ENCODE peak calls at places on chromosomes 3 and 15, in four cellular contexts. A is body of pancreas, D is AG09309, H is GM12878. S is an unnamed sample.

GRCh38 chr3:46409735-46410489 is 2.9 kb downstream of the CCRL2 start:
- DNase-seq in D (no peak), A (no peak), H (no peak), S (no peak)

GRCh38 chr3:67981077-67981476 is 326.7 kb upstream of the SUCLG2 start:
- DNase-seq in D (no peak), A (no peak), H (no peak), S (no peak)

GRCh38 chr3:128983293-128984069 is 10.4 kb downstream of the CFAP92 start:
- DNase-seq in A (no peak), D (no peak), H (no peak), S (no peak)

GRCh38 chr3:149216195-149216869 is 5.3 kb downstream of the CP start:
- DNase-seq in A (no peak), D (no peak), H (no peak), S (no peak)

GRCh38 chr3:165192610-165193192 is 3.5 kb downstream of the SLITRK3 start:
- DNase-seq in D (no peak), A (no peak), H (no peak), S (no peak)

GRCh38 chr3:161263057-161263456 is 41.9 kb downstream of the NMD3 start:
- DNase-seq in H (no peak), A (no peak), D (peak; percentile 47), S (no peak)

GRCh38 chr15:75123395-75123794 is 78.3 kb upstream of the C15orf39 start:
- DNase-seq in A (no peak), D (peak; percentile 88), H (no peak), S (no peak)

GRCh38 chr3:90007786-90008499 is 900.5 kb downstream of the EPHA3 start:
- DNase-seq in D (no peak), A (no peak), H (no peak), S (no peak)

GRCh38 chr3:149554826-149555225 is 80.3 kb downstream of the TM4SF4 start:
- DNase-seq in H (no peak), A (no peak), D (peak; percentile 86), S (no peak)

GRCh38 chr15:73051811-73052678 is at the start of gene NEO1:
- DNase-seq in D (no peak), H (no peak), A (peak; percentile 91), S (peak; percentile 88)
- H3K4me3 ChIP-seq in D (peak within 1 kb of the TSS; percentile 75), H (peak within 1 kb of the TSS; percentile 78), A (peak within 1 kb of the TSS; percentile 86), S (peak within 1 kb of the TSS; percentile 96)

GRCh38 chr15:57599299-57599810 is 7.7 kb downstream of the MYZAP start:
- DNase-seq in D (no peak), H (no peak), A (no peak), S (no peak)

GRCh38 chr15:57597431-57597830 is 5.7 kb downstream of the MYZAP start:
- DNase-seq in H (no peak), A (no peak), D (no peak), S (no peak)

GRCh38 chr15:57600197-57600596 is 8.5 kb downstream of the MYZAP start:
- DNase-seq in H (no peak), D (no peak), A (no peak), S (no peak)

GRCh38 chr15:57596978-57597377 is 5.3 kb downstream of the MYZAP start:
- DNase-seq in D (no peak), A (peak; percentile 59), H (no peak), S (no peak)

DNA sequence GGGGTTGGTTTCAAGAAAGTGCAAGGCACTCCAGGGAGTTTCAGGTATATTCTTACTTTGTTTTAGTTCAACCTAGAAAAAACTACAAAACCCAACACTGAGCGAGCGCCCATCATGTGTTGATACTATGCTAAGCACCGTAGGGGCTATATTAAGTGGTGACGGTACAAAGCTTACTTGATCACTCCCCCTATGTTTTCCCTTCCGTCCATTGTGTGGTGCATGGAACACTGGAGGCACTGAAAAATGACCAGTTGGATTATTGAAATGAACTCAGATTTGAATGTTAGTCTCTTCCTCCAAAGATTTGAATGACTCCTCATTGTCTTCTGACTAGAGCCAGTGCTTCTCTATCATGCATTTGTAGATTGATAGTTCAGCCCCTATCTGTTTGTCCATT is 6.6 kb downstream of the MYZAP start:
- DNase-seq in D (no peak), H (no peak), A (no peak), S (no peak)
- H3K4me3 ChIP-seq in D (no peak overlapping the region), H (no peak overlapping the region), A (no peak overlapping the region), S (no peak overlapping the region)

GRCh38 chr15:39781147-39781966 is 1.3 kb downstream of the FSIP1 start:
- DNase-seq in H (no peak), A (no peak), D (no peak), S (no peak)
- H3K4me3 ChIP-seq in H (no peak overlapping the region), A (no peak overlapping the region), D (no peak overlapping the region), S (no peak overlapping the region)

DNA sequence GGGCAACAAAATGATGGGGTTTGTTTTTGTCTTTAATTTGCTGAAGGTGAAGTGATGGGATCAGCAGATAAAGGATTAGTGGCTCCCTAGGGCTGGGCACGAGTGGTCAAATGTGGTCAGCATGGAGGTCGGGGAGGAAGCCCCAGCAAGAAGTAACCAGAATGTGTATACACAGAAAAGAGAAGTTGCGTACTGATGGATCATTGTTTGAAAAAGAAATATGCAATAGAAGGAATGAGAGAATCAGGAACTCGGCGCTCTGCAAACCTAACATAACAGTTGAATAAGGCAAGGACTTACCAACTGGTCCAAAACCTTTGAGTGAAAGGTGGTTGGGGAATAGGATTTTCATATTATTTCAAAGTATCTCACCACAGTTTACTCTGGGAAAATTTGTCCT is 1.5 kb downstream of the TMOD2 start:
- DNase-seq in D (no peak), A (no peak), H (no peak), S (no peak)
- H3K4me3 ChIP-seq in D (no peak overlapping the region), A (no peak overlapping the region), H (no peak overlapping the region), S (no peak overlapping the region)

GRCh38 chr15:43915820-43916660 is 89.2 kb downstream of the WDR76 start:
- DNase-seq in A (no peak), D (no peak), H (no peak), S (no peak)
- H3K4me3 ChIP-seq in A (no peak overlapping the region), D (no peak overlapping the region), H (no peak overlapping the region), S (no peak overlapping the region)

GRCh38 chr15:69443032-69443611 is 9.5 kb upstream of the RPLP1 start:
- DNase-seq in D (no peak), H (no peak), A (no peak), S (no peak)

GRCh38 chr15:69444686-69445085 is 7.9 kb upstream of the RPLP1 start:
- DNase-seq in H (no peak), A (no peak), D (no peak), S (no peak)

GRCh38 chr15:69434679-69435078 is 17.9 kb upstream of the RPLP1 start:
- DNase-seq in D (no peak), A (no peak), H (no peak), S (no peak)

GRCh38 chr15:69435980-69436379 is 16.6 kb upstream of the RPLP1 start:
- DNase-seq in H (no peak), A (no peak), D (no peak), S (no peak)

DNA sequence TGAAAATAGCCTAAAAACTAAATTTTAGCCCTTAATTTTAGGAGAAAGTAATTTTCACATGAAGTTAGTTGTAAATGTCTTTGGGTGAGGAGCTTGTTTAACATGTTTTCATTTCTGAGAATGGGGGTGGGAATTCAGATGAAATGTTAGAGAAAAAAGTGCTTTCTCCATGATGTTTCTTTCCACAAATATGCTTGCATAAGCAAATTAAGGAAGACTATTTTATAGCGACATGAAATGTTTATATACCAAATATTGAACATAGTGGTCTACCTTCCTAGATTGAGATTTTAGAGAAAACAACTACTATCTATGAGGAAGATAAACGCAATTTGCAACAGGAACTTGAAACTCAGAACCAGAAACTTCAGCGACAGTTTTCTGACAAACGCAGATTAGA is 13.0 kb upstream of the RPLP1 start:
- DNase-seq in H (no peak), D (no peak), A (no peak), S (no peak)
- H3K4me3 ChIP-seq in H (no peak overlapping the region), D (no peak overlapping the region), A (no peak overlapping the region), S (no peak overlapping the region)

DNA sequence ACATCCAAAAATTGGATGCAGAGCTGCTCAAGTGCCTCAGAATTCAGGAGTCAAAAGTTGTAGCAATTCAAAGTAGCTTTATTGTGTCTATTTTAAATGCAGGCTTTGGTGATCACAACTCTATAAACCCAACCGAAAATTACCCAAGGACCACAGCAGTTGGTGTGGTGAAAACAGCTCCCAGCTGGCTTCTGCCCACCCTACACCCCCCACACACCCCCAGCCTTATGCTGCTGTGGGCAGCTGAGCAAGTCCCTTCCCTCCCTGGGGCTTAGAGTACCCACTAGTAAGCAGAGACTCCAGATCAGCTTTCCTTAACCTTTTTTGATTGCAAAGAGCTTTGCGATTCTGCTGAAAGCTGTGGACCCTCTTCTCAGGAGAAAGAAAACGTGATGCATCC is 5.7 kb upstream of the HES1 start:
- DNase-seq in H (no peak), D (no peak), A (no peak), S (no peak)
- H3K4me3 ChIP-seq in H (no peak overlapping the region), D (no peak overlapping the region), A (no peak overlapping the region), S (no peak overlapping the region)